ENCODE peak calls at places on chromosome 12, in six cellular contexts. Q, Y, C, Z, T and P are unnamed samples.

GRCh38 chr12:48441122-48441521 is 31.2 kb upstream of the ANP32D start:
- DNase-seq in Q (no peak), Y (no peak), C (peak; percentile 68), Z (no peak), T (no peak), P (no peak)

GRCh38 chr12:123941000-123941399 is 31.6 kb downstream of the CCDC92 start:
- DNase-seq in Q (no peak), Y (no peak), C (no peak), Z (no peak), T (no peak), P (no peak)

GRCh38 chr12:40063424-40063823 is 42.5 kb downstream of the SLC2A13 start:
- DNase-seq in Q (no peak), Y (no peak), C (peak; percentile 27), Z (no peak), T (no peak), P (no peak)

GRCh38 chr12:77324763-77325468 is 259.5 kb upstream of the E2F7 start:
- DNase-seq in Q (peak; percentile 76), Y (peak; percentile 67), C (peak; percentile 60), Z (no peak), T (peak; percentile 91), P (peak; percentile 85)

GRCh38 chr12:16228067-16228466 is 49.4 kb downstream of the SLC15A5 start:
- DNase-seq in Q (no peak), Y (no peak), C (no peak), Z (no peak), T (no peak), P (no peak)

GRCh38 chr12:52439845-52440244 is 5.7 kb upstream of the KRT75 start:
- DNase-seq in Q (no peak), Y (no peak), C (no peak), Z (no peak), T (no peak), P (no peak)

GRCh38 chr12:14948672-14949071 is 10.3 kb upstream of the ERP27 start:
- DNase-seq in Q (no peak), Y (no peak), C (no peak), Z (peak; percentile 48), T (no peak), P (no peak)

GRCh38 chr12:24404086-24404815 is 454.8 kb upstream of the SOX5 start:
- DNase-seq in Q (no peak), Y (no peak), C (no peak), Z (no peak), T (no peak), P (no peak)

GRCh38 chr12:114483996-114484395 is 78.1 kb upstream of the TBX5 start:
- DNase-seq in Q (no peak), Y (no peak), C (no peak), Z (no peak), T (no peak), P (no peak)

GRCh38 chr12:96136129-96136528 is 58.0 kb upstream of the ELK3 start:
- DNase-seq in Q (no peak), Y (no peak), C (peak; percentile 16), Z (no peak), T (no peak), P (no peak)

GRCh38 chr12:108772247-108772646 is 40.9 kb upstream of the CORO1C start:
- DNase-seq in Q (no peak), Y (no peak), C (no peak), Z (no peak), T (no peak), P (no peak)

GRCh38 chr12:3697311-3697870 is 55.5 kb downstream of the CRACR2A start:
- DNase-seq in Q (no peak), Y (no peak), C (no peak), Z (no peak), T (no peak), P (no peak)

GRCh38 chr12:13135336-13136178 is 32.1 kb upstream of the GSG1 start:
- DNase-seq in Q (no peak), Y (peak; percentile 88), C (peak; percentile 73), Z (no peak), T (peak; percentile 81), P (peak; percentile 93)

GRCh38 chr12:63079791-63080395 is 71.1 kb downstream of the AVPR1A start:
- DNase-seq in Q (no peak), Y (no peak), C (no peak), Z (no peak), T (no peak), P (no peak)

GRCh38 chr12:128507470-128507869 is 240.5 kb downstream of the TMEM132C start:
- DNase-seq in Q (no peak), Y (no peak), C (no peak), Z (no peak), T (no peak), P (no peak)

GRCh38 chr12:57205931-57206330 is 10.7 kb upstream of the NXPH4 start:
- DNase-seq in Q (no peak), Y (no peak), C (no peak), Z (no peak), T (no peak), P (no peak)

GRCh38 chr12:115597157-115597712 is 680.3 kb downstream of the MED13L start:
- DNase-seq in Q (no peak), Y (no peak), C (no peak), Z (no peak), T (no peak), P (no peak)

GRCh38 chr12:113416091-113416754 is 6.0 kb upstream of the SDSL start:
- DNase-seq in Q (no peak), Y (no peak), C (no peak), Z (no peak), T (peak; percentile 57), P (no peak)

GRCh38 chr12:87086118-87086891 is 830.1 kb upstream of the MGAT4C start:
- DNase-seq in Q (no peak), Y (no peak), C (no peak), Z (no peak), T (no peak), P (no peak)

GRCh38 chr12:115208098-115208497 is 524.1 kb upstream of the TBX3 start:
- DNase-seq in Q (no peak), Y (no peak), C (no peak), Z (no peak), T (no peak), P (no peak)

GRCh38 chr12:12011880-12012260 is 58.9 kb upstream of the BCL2L14 start:
- DNase-seq in Q (no peak), Y (no peak), C (no peak), Z (no peak), T (no peak), P (no peak)

GRCh38 chr12:90979019-90979418 is 24.0 kb upstream of the CCER1 start:
- DNase-seq in Q (no peak), Y (no peak), C (no peak), Z (no peak), T (no peak), P (no peak)

GRCh38 chr12:51886021-51886710 is 1.7 kb upstream of the ANKRD33 start:
- DNase-seq in Q (peak; percentile 72), Y (peak; percentile 91), C (peak; percentile 83), Z (no peak), T (no peak), P (peak; percentile 64)

GRCh38 chr12:10033783-10034381 is 3.4 kb downstream of the CLEC9A start:
- DNase-seq in Q (no peak), Y (no peak), C (no peak), Z (no peak), T (no peak), P (no peak)

GRCh38 chr12:117662220-117662619 is 300.8 kb upstream of the NOS1 start:
- DNase-seq in Q (no peak), Y (no peak), C (no peak), Z (no peak), T (no peak), P (no peak)

GRCh38 chr12:43737646-43738045 is 20.9 kb downstream of the PUS7L start:
- DNase-seq in Q (no peak), Y (no peak), C (no peak), Z (no peak), T (no peak), P (no peak)

GRCh38 chr12:6038160-6038559 is 86.3 kb downstream of the VWF start:
- DNase-seq in Q (peak; percentile 37), Y (no peak), C (peak; percentile 46), Z (no peak), T (peak; percentile 46), P (no peak)

GRCh38 chr12:62866451-62867082 is 68.4 kb downstream of the PPM1H start:
- DNase-seq in Q (no peak), Y (no peak), C (no peak), Z (no peak), T (no peak), P (no peak)

GRCh38 chr12:104769207-104769606 is 188.9 kb downstream of the SLC41A2 start:
- DNase-seq in Q (no peak), Y (no peak), C (no peak), Z (no peak), T (no peak), P (no peak)

GRCh38 chr12:65894127-65894526 is 69.8 kb downstream of the HMGA2 start:
- DNase-seq in Q (no peak), Y (no peak), C (no peak), Z (no peak), T (no peak), P (no peak)

GRCh38 chr12:65889144-65889880 is 65.0 kb downstream of the HMGA2 start:
- DNase-seq in Q (no peak), Y (no peak), C (no peak), Z (no peak), T (no peak), P (no peak)

GRCh38 chr12:65892905-65893304 is 68.6 kb downstream of the HMGA2 start:
- DNase-seq in Q (no peak), Y (no peak), C (no peak), Z (no peak), T (no peak), P (no peak)

GRCh38 chr12:65891987-65892481 is 67.8 kb downstream of the HMGA2 start:
- DNase-seq in Q (peak; percentile 23), Y (peak; percentile 90), C (peak; percentile 85), Z (no peak), T (peak; percentile 89), P (peak; percentile 66)

DNA sequence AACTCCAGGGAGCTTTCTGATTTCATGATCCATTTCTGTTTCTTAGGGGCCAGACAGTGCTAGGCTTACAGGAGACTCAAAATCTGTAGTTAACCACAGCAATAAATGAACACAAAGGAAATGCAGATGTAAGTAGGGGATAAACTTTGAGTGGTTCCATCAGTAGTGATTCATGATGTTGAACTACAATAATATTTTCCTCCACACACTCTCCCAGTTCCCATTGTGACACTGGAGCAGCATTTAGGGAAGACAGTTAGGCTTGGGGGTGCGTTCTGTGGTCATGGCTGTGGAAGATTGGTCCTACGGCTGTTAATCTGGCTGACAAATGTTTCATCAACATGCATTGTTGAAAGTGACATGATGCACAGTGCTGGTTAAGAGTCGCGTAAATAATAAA is 66.9 kb downstream of the HMGA2 start:
- DNase-seq in Q (no peak), Y (no peak), C (no peak), Z (no peak), T (no peak), P (no peak)
- H3K27me3 ChIP-seq in Q (no peaks in the 10 kb centered on the region), Y (no peaks in the 10 kb centered on the region), C (peaks cover 5% of the 10 kb centered on the region), Z (no peaks in the 10 kb centered on the region), T (no peaks in the 10 kb centered on the region), P (no peaks in the 10 kb centered on the region)

GRCh38 chr12:130418261-130418660 is 80.6 kb downstream of the PIWIL1 start:
- DNase-seq in Q (no peak), Y (no peak), C (no peak), Z (no peak), T (no peak), P (no peak)
- H3K27me3 ChIP-seq in Q (no peaks in the 10 kb centered on the region), Y (no peaks in the 10 kb centered on the region), C (no peaks in the 10 kb centered on the region), Z (no peaks in the 10 kb centered on the region), T (no peaks in the 10 kb centered on the region), P (no peaks in the 10 kb centered on the region)

GRCh38 chr12:95072900-95073697 is at the start of gene NR2C1:
- DNase-seq in Q (peak; percentile 94), Y (peak; percentile 95), C (peak; percentile 96), Z (peak; percentile 87), T (peak; percentile 96), P (peak; percentile 97)
- H3K27me3 ChIP-seq in Q (no peaks in the 10 kb centered on the region), Y (no peaks in the 10 kb centered on the region), C (no peaks in the 10 kb centered on the region), Z (no peaks in the 10 kb centered on the region), T (no peaks in the 10 kb centered on the region), P (no peaks in the 10 kb centered on the region)

GRCh38 chr12:132459270-132459669 is 30.7 kb upstream of the FBRSL1 start:
- DNase-seq in Q (no peak), Y (no peak), C (no peak), Z (no peak), T (no peak), P (no peak)
- H3K27me3 ChIP-seq in Q (no peaks in the 10 kb centered on the region), Y (no peaks in the 10 kb centered on the region), C (peaks cover 3% of the 10 kb centered on the region), Z (no peaks in the 10 kb centered on the region), T (no peaks in the 10 kb centered on the region), P (no peaks in the 10 kb centered on the region)